ENCODE peak calls at places on chromosomes 3 and 15, in four cellular contexts. I, H, O and F are unnamed samples.

GRCh38 chr3:194396897-194397756 is 1.9 kb downstream of the GP5 start:
- DNase-seq in I (no peak), H (peak; percentile 30), O (no peak), F (no peak)

GRCh38 chr3:45890405-45890804 is 4.1 kb downstream of the CCR9 start:
- DNase-seq in I (no peak), H (no peak), O (peak; percentile 66), F (no peak)

GRCh38 chr15:70094690-70095311 is 2.9 kb downstream of the TLE3 start:
- DNase-seq in I (no peak), H (no peak), O (peak; percentile 42), F (no peak)

GRCh38 chr15:29081781-29082180 is 187.8 kb downstream of the NSMCE3 start:
- DNase-seq in I (no peak), H (no peak), O (no peak), F (no peak)

GRCh38 chr15:68849477-68849876 is 28.8 kb upstream of the ANP32A start:
- DNase-seq in I (no peak), H (no peak), O (no peak), F (no peak)

GRCh38 chr3:168884353-168884903 is 779.1 kb downstream of the MECOM start:
- DNase-seq in I (peak; percentile 63), H (no peak), O (peak; percentile 58), F (no peak)

GRCh38 chr3:197942956-197943556 is 6.9 kb upstream of the RPL35A start:
- DNase-seq in I (no peak), H (peak; percentile 41), O (no peak), F (no peak)

GRCh38 chr15:50837256-50837770 is 71.2 kb upstream of the AP4E1 start:
- DNase-seq in I (no peak), H (no peak), O (no peak), F (no peak)

GRCh38 chr3:127149621-127150310 is 43.2 kb upstream of the PRR23E start:
- DNase-seq in I (no peak), H (no peak), O (no peak), F (no peak)

GRCh38 chr3:47247131-47248064 is 35.2 kb downstream of the KIF9 start:
- DNase-seq in I (no peak), H (no peak), O (no peak), F (no peak)

GRCh38 chr15:59020321-59020720 is 32.9 kb downstream of the RNF111 start:
- DNase-seq in I (no peak), H (no peak), O (no peak), F (no peak)

GRCh38 chr15:40567111-40567510 is 2.0 kb upstream of the RPUSD2 start:
- DNase-seq in I (no peak), H (no peak), O (no peak), F (no peak)

GRCh38 chr15:70508561-70509281 is 254.6 kb downstream of the UACA start:
- DNase-seq in I (no peak), H (no peak), O (no peak), F (peak; percentile 58)

GRCh38 chr15:84893607-84894006 is 9.1 kb downstream of the SLC28A1 start:
- DNase-seq in I (no peak), H (no peak), O (no peak), F (no peak)

GRCh38 chr15:56837281-56837680 is 81.2 kb upstream of the TCF12 start:
- DNase-seq in I (no peak), H (no peak), O (no peak), F (no peak)

GRCh38 chr15:56532766-56533455 is 68.0 kb upstream of the MNS1 start:
- DNase-seq in I (no peak), H (peak; percentile 75), O (no peak), F (no peak)

GRCh38 chr3:101131767-101132166 is 138.5 kb upstream of the ABI3BP start:
- DNase-seq in I (no peak), H (no peak), O (no peak), F (no peak)

GRCh38 chr15:35308802-35309201 is 223.7 kb upstream of the NANOGP8 start:
- DNase-seq in I (peak; percentile 94), H (no peak), O (peak; percentile 34), F (no peak)

GRCh38 chr15:89416339-89417183 is 79.8 kb downstream of the RHCG start:
- DNase-seq in I (no peak), H (peak; percentile 91), O (peak; percentile 77), F (no peak)

GRCh38 chr3:51708216-51708845 is 1.5 kb downstream of the GRM2 start:
- DNase-seq in I (no peak), H (no peak), O (no peak), F (no peak)

GRCh38 chr3:113051222-113051804 is 60.5 kb downstream of the GTPBP8 start:
- DNase-seq in I (no peak), H (peak; percentile 77), O (peak; percentile 90), F (peak; percentile 91)

GRCh38 chr3:172154768-172155649 is 115.6 kb downstream of the FNDC3B start:
- DNase-seq in I (no peak), H (no peak), O (no peak), F (no peak)

GRCh38 chr15:80693682-80694623 is 1.2 kb upstream of the ABHD17C start:
- DNase-seq in I (no peak), H (no peak), O (no peak), F (no peak)

GRCh38 chr3:132417695-132418520 is 606 bp downstream of the DNAJC13 start:
- DNase-seq in I (no peak), H (peak; percentile 43), O (peak; percentile 85), F (no peak)

GRCh38 chr15:91866971-91867372 is 13.5 kb downstream of the SLCO3A1 start:
- DNase-seq in I (no peak), H (no peak), O (no peak), F (no peak)

GRCh38 chr3:36701903-36702374 is 62.4 kb downstream of the DCLK3 start:
- DNase-seq in I (peak; percentile 70), H (no peak), O (no peak), F (no peak)

GRCh38 chr3:132255041-132255745 is 62.0 kb upstream of the ACP3 start:
- DNase-seq in I (peak; percentile 49), H (no peak), O (no peak), F (no peak)

GRCh38 chr15:72306211-72306785 is 13.7 kb downstream of the CELF6 start:
- DNase-seq in I (no peak), H (no peak), O (no peak), F (no peak)

GRCh38 chr3:171821061-171821460 is 10.8 kb upstream of the PLD1 start:
- DNase-seq in I (no peak), H (no peak), O (no peak), F (no peak)

GRCh38 chr3:196169836-196170240 is 41.4 kb downstream of the ZDHHC19 start:
- DNase-seq in I (no peak), H (no peak), O (no peak), F (no peak)